ENCODE peak calls at places on chromosome X, in nine cellular contexts. M is GM06990; U is HEK293T; E is psoas muscle; A is T follicular helper cell; Q is AG08395; Y is HTR-8/SVneo; X is GM04504; P is stimulated activated CD8-positive, alpha-beta memory T cell treated with anti-CD3 and anti-CD28 coated beads, Interleukin-4, amount 100 ng/mL, for 4 hours. H is an unnamed sample.

GRCh38 chrX:81957900-81958545 is 756.1 kb downstream of the SH3BGRL start:
- DNase-seq in A (no peak), M (no peak), X (no peak), P (no peak), E (no peak), Q (peak; percentile 5), U (peak; percentile 17), Y (no peak), H (no peak)

GRCh38 chrX:110941906-110942305 is 146.3 kb upstream of the CHRDL1 start:
- DNase-seq in X (no peak), E (no peak), M (no peak), Q (no peak), U (no peak), Y (no peak), A (no peak), P (no peak), H (no peak)

GRCh38 chrX:120753413-120754251 is 122.0 kb downstream of the CT47B1 start:
- DNase-seq in X (no peak), P (no peak), U (no peak), E (no peak), M (peak; percentile 43), Q (no peak), A (no peak), Y (no peak), H (no peak)

GRCh38 chrX:74383611-74384010 is 37.7 kb upstream of the SLC16A2 start:
- DNase-seq in Q (peak; percentile 65), E (no peak), X (peak; percentile 17), M (no peak), Y (peak; percentile 45), P (no peak), U (peak; percentile 55), A (no peak), H (no peak)

GRCh38 chrX:153600032-153600373 is 1.1 kb upstream of the CCNQ start:
- DNase-seq in E (no peak), A (no peak), X (no peak), U (no peak), M (no peak), Q (no peak), P (no peak), Y (no peak), H (no peak)

GRCh38 chrX:10892605-10893225 is 218.4 kb upstream of the HCCS start:
- DNase-seq in X (no peak), A (no peak), U (no peak), P (no peak), Q (no peak), Y (no peak), E (no peak), M (no peak), H (no peak)

GRCh38 chrX:46959985-46960700 is 47.9 kb downstream of the JADE3 start:
- DNase-seq in M (no peak), U (no peak), E (no peak), Y (no peak), A (no peak), X (no peak), P (no peak), Q (no peak), H (no peak)

GRCh38 chrX:115679460-115679859 is 118.5 kb downstream of the PLS3 start:
- DNase-seq in X (no peak), P (no peak), M (no peak), Y (peak; percentile 2), Q (peak; percentile 22), U (peak; percentile 56), A (no peak), E (no peak), H (no peak)

GRCh38 chrX:118901991-118902390 is 72.4 kb upstream of the LONRF3 start:
- DNase-seq in X (no peak), U (no peak), Q (no peak), E (no peak), A (no peak), Y (no peak), M (no peak), P (no peak), H (no peak)

GRCh38 chrX:112857478-112857878 is 16.8 kb upstream of the AMOT start:
- DNase-seq in P (no peak), Q (no peak), E (no peak), A (no peak), Y (no peak), X (no peak), U (no peak), M (peak; percentile 36), H (no peak)

GRCh38 chrX:103398321-103398937 is 22.1 kb downstream of the BEX3 start:
- DNase-seq in A (no peak), U (no peak), Q (peak; percentile 66), M (no peak), P (no peak), E (no peak), X (peak; percentile 59), Y (no peak), H (no peak)

H was measured in central memory CD8-positive, alpha-beta T cell.